ENCODE peak calls at places on chromosome 9, in eight cellular contexts. J is stromal cell of bone marrow; N is stimulated activated effector memory CD8-positive, alpha-beta T cell treated with anti-CD3 and anti-CD28 coated beads, Interleukin-12 subunit alpha, Interleukin-12 subunit beta, amount 100 ng/mL, for 72 hours; W is colonic mucosa; G is stimulated activated naive CD8-positive, alpha-beta T cell treated with anti-CD3 and anti-CD28 coated beads, Interleukin-15, Interleukin-2, amounts not matched to agents 100 U/mL and 50 U/mL, for 24 hours; Q is AG09319; S is activated CD8-positive, alpha-beta memory T cell treated with anti-CD3 and anti-CD28 coated beads, Interleukin-2, amount 50 U/mL, for 4 hours; Z is GM03348. C is an unnamed sample.
A peak's percentile ranks its signal among the peaks of the same experiment; 100 is the strongest.

GRCh38 chr9:68498816-68499215 is 41.9 kb downstream of the TMEM252 start:
- DNase-seq in S (no peak), N (no peak), J (no peak), Q (no peak), G (no peak), W (no peak), Z (no peak), C (no peak)

GRCh38 chr9:122087406-122088200 is 5.5 kb downstream of the TTLL11 start:
- DNase-seq in Z (peak; percentile 43), S (no peak), G (no peak), J (peak; percentile 33), Q (peak; percentile 71), W (no peak), N (no peak), C (no peak)

GRCh38 chr9:129962889-129963703 is 79.9 kb downstream of the FNBP1 start:
- DNase-seq in N (peak; percentile 28), S (peak; percentile 66), Z (peak; percentile 64), Q (no peak), J (peak; percentile 49), W (peak; percentile 73), G (peak; percentile 68), C (peak; percentile 5)

GRCh38 chr9:95696701-95697100 is 178.8 kb upstream of the ERCC6L2 start:
- DNase-seq in S (no peak), W (peak; percentile 63), Q (no peak), J (no peak), G (no peak), Z (no peak), N (no peak), C (no peak)

GRCh38 chr9:89178162-89179120 is at the start of gene SHC3:
- DNase-seq in Z (peak; percentile 40), N (no peak), W (no peak), J (no peak), S (peak; percentile 14), Q (no peak), G (peak; percentile 20), C (no peak)

GRCh38 chr9:136438909-136439549 is 616 bp downstream of the INPP5E start:
- DNase-seq in G (peak; percentile 71), N (peak; percentile 51), Q (no peak), W (peak; percentile 37), Z (peak; percentile 75), J (no peak), S (peak; percentile 60), C (no peak)

GRCh38 chr9:89680547-89681467 is 76.0 kb downstream of the GADD45G start:
- DNase-seq in Q (no peak), G (no peak), J (no peak), S (no peak), Z (no peak), W (no peak), N (no peak), C (no peak)

GRCh38 chr9:6759114-6759977 is 1.6 kb downstream of the KDM4C start:
- DNase-seq in Q (peak; percentile 51), G (peak; percentile 41), Z (peak; percentile 81), W (peak; percentile 37), J (peak; percentile 85), N (peak; percentile 5), S (peak; percentile 24), C (no peak)

GRCh38 chr9:5832093-5832542 is 799 bp downstream of the ERMP1 start:
- DNase-seq in J (no peak), N (no peak), W (peak; percentile 54), G (peak; percentile 16), Q (no peak), Z (no peak), S (no peak), C (no peak)

GRCh38 chr9:121698627-121699270 is 47.3 kb downstream of the DAB2IP start:
- DNase-seq in J (no peak), Q (no peak), S (peak; percentile 33), Z (peak; percentile 90), G (no peak), W (no peak), N (no peak), C (no peak)

GRCh38 chr9:35526087-35526801 is 36.3 kb downstream of the RUSC2 start:
- DNase-seq in Z (peak; percentile 47), S (no peak), W (no peak), G (no peak), Q (no peak), J (no peak), N (no peak), C (no peak)

GRCh38 chr9:35341585-35341984 is 148.3 kb upstream of the RUSC2 start:
- DNase-seq in S (no peak), G (no peak), Q (peak; percentile 70), W (no peak), Z (peak; percentile 83), J (peak; percentile 77), N (no peak), C (peak; percentile 66)

GRCh38 chr9:79346350-79347020 is 225.3 kb upstream of the TLE4 start:
- DNase-seq in Z (no peak), W (no peak), Q (no peak), S (no peak), N (no peak), J (no peak), G (no peak), C (no peak)